ENCODE peak calls at places on chromosomes 6 and 20, in nine cellular contexts. M, O, I, W, D, A, F, R and Q are unnamed samples.

GRCh38 chr20:20368414-20369352 is 779 bp downstream of the INSM1 start:
- DNase-seq in F (no peak), I (no peak), M (no peak), O (no peak), R (peak; percentile 61), D (no peak), A (no peak), W (no peak), Q (no peak)

GRCh38 chr20:1402149-1402548 is 9.3 kb upstream of the FKBP1A start:
- DNase-seq in O (no peak), F (no peak), W (peak; percentile 33), I (peak; percentile 86), D (no peak), A (no peak), M (peak; percentile 22), R (no peak), Q (no peak)

GRCh38 chr20:62377064-62377461 is 9.8 kb upstream of the RPS21 start:
- DNase-seq in O (no peak), M (no peak), I (no peak), R (no peak), A (no peak), W (no peak), F (no peak), D (no peak), Q (no peak)

GRCh38 chr20:36666181-36666740 is 20.3 kb upstream of the SLA2 start:
- DNase-seq in M (no peak), W (no peak), F (peak; percentile 20), A (no peak), D (no peak), O (no peak), R (no peak), I (peak; percentile 9), Q (no peak)

GRCh38 chr6:15363523-15364400 is 117.9 kb downstream of the JARID2 start:
- DNase-seq in W (no peak), O (no peak), A (no peak), M (no peak), I (no peak), F (no peak), R (no peak), D (no peak), Q (no peak)

GRCh38 chr20:15005300-15005986 is 668.0 kb upstream of the FLRT3 start:
- DNase-seq in A (no peak), D (no peak), I (no peak), R (no peak), W (no peak), F (no peak), M (no peak), O (no peak), Q (no peak)

GRCh38 chr6:43990627-43991619 is 136.3 kb downstream of the MRPL14 start:
- DNase-seq in O (no peak), A (no peak), F (no peak), M (no peak), I (peak; percentile 37), W (no peak), D (no peak), R (no peak), Q (peak; percentile 88)

GRCh38 chr20:2108987-2109386 is 7.4 kb downstream of the STK35 start:
- DNase-seq in A (no peak), I (peak; percentile 87), W (no peak), F (no peak), M (no peak), R (no peak), D (no peak), O (no peak), Q (no peak)

GRCh38 chr6:132511836-132512230 is 1.1 kb downstream of the STX7 start:
- DNase-seq in I (no peak), A (no peak), W (no peak), F (peak; percentile 18), M (no peak), R (no peak), O (no peak), D (no peak), Q (no peak)

GRCh38 chr6:130320908-130321307 is 44.9 kb upstream of the TMEM200A start:
- DNase-seq in D (no peak), M (no peak), F (no peak), W (no peak), R (no peak), I (no peak), A (no peak), O (no peak), Q (no peak)

GRCh38 chr6:1110164-1110563 is 201.7 kb upstream of the FOXQ1 start:
- DNase-seq in W (no peak), R (no peak), M (no peak), F (no peak), A (no peak), O (no peak), D (no peak), I (peak; percentile 32), Q (no peak)

GRCh38 chr20:33674294-33675126 is at the start of gene NECAB3:
- DNase-seq in R (peak; percentile 89), W (peak; percentile 73), M (peak; percentile 54), F (peak; percentile 84), A (peak; percentile 58), I (peak; percentile 81), O (peak; percentile 77), D (peak; percentile 85), Q (peak; percentile 90)

GRCh38 chr6:168451805-168452204 is 10.8 kb downstream of the SMOC2 start:
- DNase-seq in O (no peak), F (no peak), W (no peak), I (no peak), D (no peak), R (peak; percentile 57), M (no peak), A (no peak), Q (no peak)

GRCh38 chr6:28544211-28544610 is 18.5 kb downstream of the GPX5 start:
- DNase-seq in R (no peak), W (no peak), M (no peak), A (no peak), F (no peak), I (no peak), O (no peak), D (no peak), Q (no peak)

GRCh38 chr6:14441371-14441781 is 323.8 kb downstream of the CD83 start:
- DNase-seq in R (peak; percentile 65), W (no peak), A (no peak), O (no peak), F (no peak), D (no peak), M (no peak), I (no peak), Q (peak; percentile 22)

GRCh38 chr6:38604700-38605099 is 35.0 kb downstream of the BTBD9 start:
- DNase-seq in O (no peak), F (no peak), W (no peak), I (peak; percentile 42), M (no peak), R (no peak), A (no peak), D (no peak), Q (no peak)

GRCh38 chr6:63839485-63839884 is 203.9 kb downstream of the PHF3 start:
- DNase-seq in R (peak; percentile 75), O (no peak), M (no peak), A (no peak), W (no peak), D (no peak), F (no peak), I (no peak), Q (no peak)

GRCh38 chr6:36956111-36956820 is 1.7 kb downstream of the PI16 start:
- DNase-seq in M (no peak), W (no peak), A (no peak), O (no peak), D (no peak), I (no peak), R (no peak), F (peak; percentile 29), Q (peak; percentile 27)

GRCh38 chr6:3769610-3770009 is 18.1 kb upstream of the PXDC1 start:
- DNase-seq in A (no peak), M (no peak), I (peak; percentile 41), O (no peak), D (no peak), F (no peak), W (no peak), R (no peak), Q (no peak)

GRCh38 chr20:44041001-44041400 is 126.3 kb downstream of the TOX2 start:
- DNase-seq in A (no peak), D (no peak), M (no peak), F (no peak), W (no peak), O (no peak), R (no peak), I (no peak), Q (no peak)

GRCh38 chr20:2746636-2747265 is 53.7 kb downstream of the CPXM1 start:
- DNase-seq in I (no peak), D (no peak), R (no peak), A (no peak), W (peak; percentile 18), F (no peak), M (peak; percentile 8), O (no peak), Q (no peak)